ENCODE peak calls at places on chromosomes 11 and 22, in seven cellular contexts. One of them, this sample, is unnamed. For H3K4me1, the result is how much of the 10 kb centered on the place peaks cover.

GRCh38 chr22:29302402-29302680 is 4.1 kb upstream of the GAS2L1 start:
- DNase-seq in pancreas: no peak
- DNase-seq in BE2C: no peak
- DNase-seq in upper lobe of left lung: no peak
- DNase-seq in IMR-90: no peak
- DNase-seq in spleen: no peak
- DNase-seq in cardiac muscle cell: no peak
- DNase-seq in this sample: no peak

GRCh38 chr11:130582994-130583393 is 134.5 kb downstream of the ADAMTS15 start:
- DNase-seq in spleen: no peak
- DNase-seq in pancreas: no peak
- DNase-seq in upper lobe of left lung: no peak
- DNase-seq in cardiac muscle cell: no peak
- DNase-seq in IMR-90: no peak
- DNase-seq in BE2C: no peak
- DNase-seq in this sample: no peak

GRCh38 chr22:32911526-32911925 is 110.0 kb downstream of the TIMP3 start:
- DNase-seq in pancreas: no peak
- DNase-seq in spleen: no peak
- DNase-seq in upper lobe of left lung: no peak
- DNase-seq in cardiac muscle cell: no peak
- DNase-seq in IMR-90: no peak
- DNase-seq in BE2C: no peak
- DNase-seq in this sample: no peak

GRCh38 chr11:134950692-134951304 is 538.8 kb upstream of the B3GAT1 start:
- DNase-seq in cardiac muscle cell: no peak
- DNase-seq in upper lobe of left lung: no peak
- DNase-seq in BE2C: no peak
- DNase-seq in spleen: no peak
- DNase-seq in IMR-90: peak
- DNase-seq in pancreas: no peak
- DNase-seq in this sample: no peak

GRCh38 chr22:46673205-46673604 is 53.0 kb downstream of the GRAMD4 start:
- DNase-seq in IMR-90: no peak
- DNase-seq in spleen: no peak
- DNase-seq in pancreas: no peak
- DNase-seq in cardiac muscle cell: no peak
- DNase-seq in BE2C: peak
- DNase-seq in upper lobe of left lung: no peak
- DNase-seq in this sample: no peak

GRCh38 chr22:46976130-46976529 is 213.7 kb downstream of the TBC1D22A start:
- DNase-seq in pancreas: no peak
- DNase-seq in BE2C: no peak
- DNase-seq in spleen: no peak
- DNase-seq in upper lobe of left lung: no peak
- DNase-seq in cardiac muscle cell: no peak
- DNase-seq in IMR-90: no peak
- DNase-seq in this sample: no peak

GRCh38 chr11:103709366-103709765 is 327.1 kb upstream of the DDI1 start:
- DNase-seq in cardiac muscle cell: no peak
- DNase-seq in upper lobe of left lung: no peak
- DNase-seq in IMR-90: no peak
- DNase-seq in spleen: no peak
- DNase-seq in pancreas: no peak
- DNase-seq in BE2C: no peak
- DNase-seq in this sample: no peak

GRCh38 chr22:21624880-21625791 is 4.7 kb downstream of the YDJC start:
- DNase-seq in pancreas: no peak
- DNase-seq in BE2C: no peak
- DNase-seq in IMR-90: no peak
- DNase-seq in spleen: no peak
- DNase-seq in cardiac muscle cell: no peak
- DNase-seq in upper lobe of left lung: no peak
- DNase-seq in this sample: no peak

GRCh38 chr11:19995131-19995530 is 165.1 kb downstream of the DBX1 start:
- DNase-seq in cardiac muscle cell: no peak
- DNase-seq in spleen: no peak
- DNase-seq in IMR-90: peak
- DNase-seq in upper lobe of left lung: peak
- DNase-seq in pancreas: peak
- DNase-seq in BE2C: no peak
- DNase-seq in this sample: peak

DNA sequence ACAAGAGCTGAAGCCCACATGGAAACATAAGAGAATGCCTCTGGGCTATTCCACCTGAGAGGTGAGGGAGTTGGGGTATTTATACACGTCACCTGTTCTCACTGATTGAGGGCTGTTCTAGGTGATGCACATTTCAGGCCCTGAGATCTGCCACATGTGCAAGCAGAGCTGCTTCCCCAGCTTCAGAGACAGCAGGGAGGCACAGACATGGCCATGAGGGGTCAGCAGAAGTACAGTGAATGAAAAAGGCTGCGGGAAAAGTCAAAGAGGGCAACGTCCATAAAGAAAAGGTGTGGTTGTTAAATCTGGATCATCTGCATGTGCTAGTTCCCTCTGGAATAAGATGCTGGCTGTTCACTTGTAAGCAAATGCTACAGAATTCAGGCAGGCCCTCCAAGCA is 75.4 kb downstream of the GAB4 start:
- DNase-seq in IMR-90: no peak
- DNase-seq in cardiac muscle cell: no peak
- DNase-seq in pancreas: no peak
- DNase-seq in spleen: no peak
- DNase-seq in upper lobe of left lung: no peak
- DNase-seq in BE2C: no peak
- DNase-seq in this sample: no peak
- TF ChIP-seq CTCF in IMR-90: no peak
- TF ChIP-seq CTCF in cardiac muscle cell: no peak
- TF ChIP-seq CTCF in pancreas: no peak
- TF ChIP-seq CTCF in spleen: no peak
- TF ChIP-seq CTCF in upper lobe of left lung: no peak
- TF ChIP-seq CTCF in BE2C: no peak
- TF ChIP-seq CTCF in this sample: no peak

GRCh38 chr11:62484352-62484751 is 62.3 kb downstream of the AHNAK start:
- DNase-seq in IMR-90: no peak
- DNase-seq in spleen: no peak
- DNase-seq in pancreas: no peak
- DNase-seq in BE2C: no peak
- DNase-seq in upper lobe of left lung: no peak
- DNase-seq in cardiac muscle cell: no peak
- DNase-seq in this sample: no peak
- H3K4me1 ChIP-seq in IMR-90: under half
- H3K4me1 ChIP-seq in spleen: under half
- H3K4me1 ChIP-seq in pancreas: under half
- H3K4me1 ChIP-seq in BE2C: under half
- H3K4me1 ChIP-seq in upper lobe of left lung: under half
- H3K4me1 ChIP-seq in cardiac muscle cell: under half
- H3K4me1 ChIP-seq in this sample: under half

GRCh38 chr11:55714982-55715888 is 53.2 kb downstream of the OR4C6 start:
- DNase-seq in upper lobe of left lung: no peak
- DNase-seq in BE2C: peak
- DNase-seq in spleen: no peak
- DNase-seq in cardiac muscle cell: no peak
- DNase-seq in IMR-90: no peak
- DNase-seq in pancreas: no peak
- DNase-seq in this sample: no peak
- TF ChIP-seq CTCF in upper lobe of left lung: no peak
- TF ChIP-seq CTCF in BE2C: peak
- TF ChIP-seq CTCF in spleen: no peak
- TF ChIP-seq CTCF in cardiac muscle cell: no peak
- TF ChIP-seq CTCF in IMR-90: no peak
- TF ChIP-seq CTCF in pancreas: no peak
- TF ChIP-seq CTCF in this sample: no peak

DNA sequence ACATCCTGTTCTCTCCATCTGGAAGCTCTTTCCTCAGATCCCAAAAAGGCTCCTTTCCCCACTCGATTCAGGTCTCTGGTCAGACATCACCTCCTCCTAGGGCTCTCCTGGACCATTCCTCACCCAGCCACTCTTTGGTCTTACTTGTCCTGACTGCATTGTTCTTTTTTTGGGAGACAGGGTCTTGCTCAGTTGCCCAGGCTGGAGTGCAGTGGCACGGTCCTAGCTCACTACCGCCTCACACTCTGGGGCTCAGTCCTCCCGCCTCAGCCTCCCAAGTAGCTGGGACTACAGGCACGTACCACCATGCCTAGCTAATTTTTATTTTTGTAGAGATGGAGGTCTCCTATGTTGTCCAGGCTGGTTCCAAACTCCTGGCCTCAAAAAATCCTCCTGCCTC is 2.2 kb upstream of the CORO1B start:
- DNase-seq in upper lobe of left lung: no peak
- DNase-seq in pancreas: no peak
- DNase-seq in IMR-90: no peak
- DNase-seq in BE2C: no peak
- DNase-seq in spleen: no peak
- DNase-seq in cardiac muscle cell: no peak
- DNase-seq in this sample: no peak
- H3K4me1 ChIP-seq in upper lobe of left lung: under half
- H3K4me1 ChIP-seq in pancreas: under half
- H3K4me1 ChIP-seq in IMR-90: under half
- H3K4me1 ChIP-seq in BE2C: under half
- H3K4me1 ChIP-seq in spleen: half or more
- H3K4me1 ChIP-seq in cardiac muscle cell: under half
- H3K4me1 ChIP-seq in this sample: under half